ENCODE peak calls at places on chromosomes 4 and X, in five cellular contexts. T, M, L, J and C are unnamed samples.

GRCh38 chrX:130082244-130083106 is 27.8 kb downstream of the ELF4 start:
- DNase-seq in T (no peak), M (peak), L (no peak), J (no peak), C (no peak)

GRCh38 chrX:107678957-107679740 is 50.8 kb downstream of the PRPS1 start:
- DNase-seq in T (no peak), M (peak), L (no peak), J (no peak), C (no peak)

GRCh38 chr4:16505726-16506125 is 279.5 kb upstream of the TAPT1 start:
- DNase-seq in T (no peak), M (no peak), L (no peak), J (peak), C (no peak)

GRCh38 chr4:1479454-1479853 is 73.2 kb upstream of the NKX1-1 start:
- DNase-seq in T (no peak), M (no peak), L (no peak), J (peak), C (no peak)

GRCh38 chrX:130916636-130917422 is 13.8 kb upstream of the ENOX2 start:
- DNase-seq in T (peak), M (peak), L (no peak), J (peak), C (no peak)

GRCh38 chrX:16023790-16024734 is 99.3 kb upstream of the GRPR start:
- DNase-seq in T (peak), M (no peak), L (peak), J (no peak), C (no peak)

GRCh38 chrX:2631743-2632532 is 59.2 kb upstream of the CD99 start:
- DNase-seq in T (no peak), M (no peak), L (no peak), J (no peak), C (no peak)

GRCh38 chr4:162015090-162015489 is 148.7 kb downstream of the FSTL5 start:
- DNase-seq in T (no peak), M (no peak), L (no peak), J (no peak), C (no peak)

GRCh38 chrX:146614693-146615524 is 194.7 kb upstream of the CXorf51B start:
- DNase-seq in T (no peak), M (no peak), L (no peak), J (no peak), C (no peak)

GRCh38 chr4:40307627-40308497 is 27.3 kb upstream of the CHRNA9 start:
- DNase-seq in T (no peak), M (peak), L (peak), J (no peak), C (no peak)

GRCh38 chr4:107818301-107818910 is 6.3 kb upstream of the SGMS2 start:
- DNase-seq in T (no peak), M (no peak), L (no peak), J (no peak), C (no peak)

GRCh38 chr4:5722328-5722727 is 11.3 kb downstream of the EVC start:
- DNase-seq in T (no peak), M (no peak), L (no peak), J (no peak), C (no peak)
- TF ChIP-seq JUND in T (no peak), M (no peak), L (no peak), J (no peak), C (no peak)

GRCh38 chr4:25096553-25097443 is 63.5 kb downstream of the SEPSECS start:
- DNase-seq in T (no peak), M (no peak), L (no peak), J (no peak), C (no peak)

GRCh38 chr4:25100156-25100555 is 60.1 kb downstream of the SEPSECS start:
- DNase-seq in T (no peak), M (no peak), L (no peak), J (no peak), C (no peak)

GRCh38 chr4:25100710-25101109 is 59.5 kb downstream of the SEPSECS start:
- DNase-seq in T (no peak), M (no peak), L (no peak), J (no peak), C (no peak)

GRCh38 chr4:25101836-25102235 is 58.4 kb downstream of the SEPSECS start:
- DNase-seq in T (no peak), M (no peak), L (no peak), J (no peak), C (no peak)

GRCh38 chr4:25098964-25099843 is 61.0 kb downstream of the SEPSECS start:
- DNase-seq in T (no peak), M (peak), L (no peak), J (peak), C (no peak)
- TF ChIP-seq JUND in T (no peak), M (no peak), L (no peak), J (peak), C (no peak)

DNA sequence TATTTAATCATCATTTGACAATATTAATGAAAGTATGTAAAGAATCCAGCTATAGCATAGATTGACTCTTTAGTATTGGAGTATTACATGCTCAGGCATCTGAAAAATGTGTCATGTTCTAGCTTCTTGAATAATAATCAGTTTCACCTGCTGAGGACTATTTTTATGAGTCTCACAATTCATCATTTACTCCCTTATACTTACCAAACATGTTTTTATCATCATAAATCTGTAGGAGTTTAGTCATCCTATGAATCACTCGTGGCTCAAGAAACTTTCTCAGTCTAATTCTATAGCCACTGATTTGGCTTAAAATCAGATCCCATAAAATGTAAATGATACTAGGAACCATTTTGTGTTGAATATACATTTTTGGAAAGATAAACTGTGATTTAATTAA is 1616.1 kb downstream of the C4orf33 start:
- DNase-seq in T (no peak), M (no peak), L (no peak), J (no peak), C (no peak)
- TF ChIP-seq JUND in T (no peak), M (no peak), L (no peak), J (no peak), C (no peak)

DNA sequence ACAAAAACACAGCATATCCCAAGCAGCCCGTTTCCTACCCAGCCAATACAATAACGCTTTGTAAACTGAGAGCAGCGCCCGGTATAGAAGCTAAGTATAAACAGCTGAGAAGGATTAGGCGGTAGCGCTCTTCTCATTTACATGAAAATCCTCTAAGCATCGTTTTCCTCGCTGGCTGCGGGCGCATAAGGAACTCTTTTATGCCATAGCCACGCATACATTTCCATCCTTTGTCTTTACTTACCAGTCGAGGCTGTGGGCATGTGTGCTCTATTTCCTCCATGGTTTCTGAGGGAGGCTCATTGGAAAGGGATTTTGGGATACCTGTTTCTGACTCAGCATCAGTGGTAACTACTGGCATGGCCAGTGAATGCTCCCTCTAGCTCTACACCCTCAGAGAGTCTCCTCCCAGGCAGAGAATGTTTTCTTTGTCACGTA is 383 bp downstream of the PCYT1B start:
- DNase-seq in T (no peak), M (no peak), L (no peak), J (peak), C (no peak)
- TF ChIP-seq JUND in T (no peak), M (no peak), L (no peak), J (no peak), C (no peak)

GRCh38 chr4:157043131-157043530 is 32.8 kb upstream of the GLRB start:
- DNase-seq in T (no peak), M (no peak), L (no peak), J (peak), C (peak)
- TF ChIP-seq JUND in T (no peak), M (no peak), L (no peak), J (no peak), C (no peak)

DNA sequence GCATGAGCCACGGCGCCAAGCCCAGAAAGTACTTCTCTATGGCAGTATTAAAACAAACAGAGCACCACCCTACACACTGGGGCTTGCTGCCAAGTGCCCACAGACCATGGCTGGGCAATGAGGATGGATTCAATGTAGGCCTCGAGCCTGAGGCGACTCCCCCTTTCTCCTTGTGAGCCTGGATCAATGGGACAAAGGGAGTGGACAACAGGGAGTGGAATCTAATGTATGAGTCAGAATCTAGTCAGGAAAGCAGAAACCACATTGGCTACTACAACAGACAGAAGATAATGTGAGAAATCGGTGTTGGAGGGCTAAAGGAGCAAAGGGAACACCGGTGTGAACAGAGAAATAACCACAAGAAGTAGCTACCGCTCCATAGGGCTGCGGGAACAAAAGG is 37.7 kb upstream of the OCIAD2 start:
- DNase-seq in T (peak), M (peak), L (no peak), J (no peak), C (no peak)
- TF ChIP-seq JUND in T (peak), M (no peak), L (no peak), J (no peak), C (no peak)

DNA sequence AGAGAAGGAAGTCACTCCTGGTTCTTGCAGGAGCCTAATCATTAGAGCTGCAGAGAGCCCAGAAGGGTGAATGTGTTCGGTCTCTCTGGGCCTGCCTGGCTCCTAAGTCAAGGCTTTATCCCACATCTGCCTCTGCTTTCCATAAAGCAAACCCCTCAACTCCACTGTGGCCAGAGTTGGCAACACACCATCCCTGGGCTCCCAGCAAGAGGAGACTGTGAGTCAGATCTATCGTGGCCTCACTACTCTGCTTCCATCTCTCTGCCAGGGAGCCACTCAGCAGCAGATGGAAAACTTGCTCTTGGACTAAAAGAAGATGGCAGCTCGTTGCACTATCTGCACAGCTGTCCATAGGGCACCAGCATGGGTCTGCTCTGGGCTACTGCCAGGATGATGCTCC is 348.2 kb downstream of the FBXW7 start:
- DNase-seq in T (no peak), M (no peak), L (no peak), J (no peak), C (no peak)
- TF ChIP-seq JUND in T (no peak), M (no peak), L (no peak), J (no peak), C (no peak)

DNA sequence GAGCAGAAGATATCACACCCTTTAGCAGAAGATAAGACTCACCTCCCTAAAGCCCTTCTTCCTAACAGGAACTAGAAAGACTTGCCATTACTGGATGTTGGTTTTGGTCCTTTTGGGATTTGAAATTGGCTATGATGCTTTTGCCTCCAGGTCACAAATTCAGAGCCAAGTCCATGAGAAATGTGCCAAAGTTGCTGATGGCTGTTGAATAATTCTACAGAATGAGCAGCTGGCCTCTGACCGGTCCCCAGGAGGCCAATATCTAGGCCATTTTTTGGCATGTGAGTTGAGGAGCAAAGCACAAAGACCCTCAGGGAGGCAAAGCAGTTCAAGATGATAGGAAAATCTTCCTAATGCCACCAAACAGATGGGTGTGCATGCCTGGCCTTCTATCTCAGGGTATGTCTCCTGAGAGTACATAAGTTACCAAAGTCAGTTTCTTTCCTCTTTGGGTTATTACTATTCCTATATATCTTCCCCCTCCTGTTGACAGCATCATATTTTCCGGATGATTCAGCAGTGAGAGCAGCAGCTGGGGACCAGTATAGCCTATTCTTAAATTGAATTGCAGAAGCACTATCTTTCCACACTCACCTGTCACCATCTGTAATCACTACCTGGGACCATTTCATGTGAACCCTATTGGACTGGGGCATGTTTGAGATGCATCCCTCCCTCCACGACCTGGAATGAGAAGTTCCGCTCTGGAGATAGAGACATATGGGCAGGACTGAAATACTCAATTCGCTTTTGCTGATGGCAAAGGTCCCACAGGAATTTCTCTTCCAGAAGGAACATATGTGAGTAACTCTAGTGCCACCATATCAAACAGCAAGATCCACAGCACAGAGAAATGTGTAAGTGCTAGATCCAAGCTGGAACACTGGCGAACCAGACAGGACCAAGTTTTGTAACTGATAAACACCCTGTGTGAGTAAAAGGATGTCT is 44.2 kb downstream of the SEL1L3 start:
- DNase-seq in T (no peak), M (no peak), L (no peak), J (no peak), C (no peak)
- TF ChIP-seq JUND in T (no peak), M (no peak), L (no peak), J (peak), C (no peak)

DNA sequence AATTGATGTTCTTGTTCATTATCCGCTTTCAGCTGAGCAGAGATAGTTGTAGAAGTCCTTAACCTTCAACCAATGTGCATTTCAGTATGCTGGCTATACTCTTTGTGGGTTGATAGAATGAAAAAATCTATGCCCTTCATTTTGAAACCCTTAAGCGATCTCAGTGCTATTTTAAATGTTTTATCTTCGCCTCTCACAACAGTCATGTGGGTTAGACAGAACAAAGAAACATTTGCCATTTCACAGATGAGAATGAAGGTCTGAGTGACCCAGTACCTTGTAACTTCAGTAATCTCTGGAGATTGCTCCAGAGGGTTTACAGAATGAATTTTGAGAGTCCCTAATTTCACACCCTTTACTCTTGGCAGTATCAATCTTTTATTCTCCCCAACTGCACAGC is 921.7 kb downstream of the RAB28 start:
- DNase-seq in T (no peak), M (no peak), L (no peak), J (no peak), C (no peak)
- TF ChIP-seq JUND in T (no peak), M (no peak), L (no peak), J (no peak), C (no peak)

GRCh38 chrX:41561045-41561444 is 113.9 kb downstream of the NYX start:
- DNase-seq in T (no peak), M (peak), L (peak), J (no peak), C (no peak)
- TF ChIP-seq JUND in T (no peak), M (peak), L (no peak), J (peak), C (no peak)